ENCODE peak calls at places on chromosomes 6 and 20, in six cellular contexts. One of them, this sample, is unnamed.

GRCh38 chr6:80454197-80454596 is 347.7 kb downstream of the BCKDHB start:
- DNase-seq in kidney epithelial cell: peak; percentile 99
- DNase-seq in upper lobe of left lung: no peak
- DNase-seq in dorsolateral prefrontal cortex: no peak
- DNase-seq in brain microvascular endothelial cell: peak; percentile 95
- DNase-seq in cardiac fibroblast: peak; percentile 81
- DNase-seq in this sample: peak; percentile 94

GRCh38 chr6:21033575-21034026 is 499.3 kb downstream of the CDKAL1 start:
- DNase-seq in kidney epithelial cell: no peak
- DNase-seq in upper lobe of left lung: no peak
- DNase-seq in dorsolateral prefrontal cortex: no peak
- DNase-seq in brain microvascular endothelial cell: peak; percentile 49
- DNase-seq in cardiac fibroblast: peak; percentile 90
- DNase-seq in this sample: peak; percentile 95

GRCh38 chr20:20637998-20638397 is 74.4 kb downstream of the RALGAPA2 start:
- DNase-seq in kidney epithelial cell: no peak
- DNase-seq in upper lobe of left lung: no peak
- DNase-seq in dorsolateral prefrontal cortex: no peak
- DNase-seq in brain microvascular endothelial cell: no peak
- DNase-seq in cardiac fibroblast: no peak
- DNase-seq in this sample: no peak

GRCh38 chr6:123715243-123715863 is 78.6 kb upstream of the TRDN start:
- DNase-seq in kidney epithelial cell: no peak
- DNase-seq in upper lobe of left lung: no peak
- DNase-seq in dorsolateral prefrontal cortex: no peak
- DNase-seq in brain microvascular endothelial cell: no peak
- DNase-seq in cardiac fibroblast: peak; percentile 30
- DNase-seq in this sample: peak; percentile 63

GRCh38 chr6:116190550-116190949 is 63.3 kb downstream of the TSPYL4 start:
- DNase-seq in kidney epithelial cell: peak; percentile 35
- DNase-seq in upper lobe of left lung: no peak
- DNase-seq in dorsolateral prefrontal cortex: no peak
- DNase-seq in brain microvascular endothelial cell: peak; percentile 84
- DNase-seq in cardiac fibroblast: peak; percentile 89
- DNase-seq in this sample: peak; percentile 76

GRCh38 chr20:31987744-31988143 is 19.8 kb downstream of the XKR7 start:
- DNase-seq in kidney epithelial cell: no peak
- DNase-seq in upper lobe of left lung: no peak
- DNase-seq in dorsolateral prefrontal cortex: no peak
- DNase-seq in brain microvascular endothelial cell: peak; percentile 8
- DNase-seq in cardiac fibroblast: no peak
- DNase-seq in this sample: no peak

GRCh38 chr20:43545837-43546578 is 12.8 kb upstream of the SGK2 start:
- DNase-seq in kidney epithelial cell: no peak
- DNase-seq in upper lobe of left lung: no peak
- DNase-seq in dorsolateral prefrontal cortex: no peak
- DNase-seq in brain microvascular endothelial cell: no peak
- DNase-seq in cardiac fibroblast: no peak
- DNase-seq in this sample: no peak

GRCh38 chr6:9761220-9761619 is 653.7 kb downstream of the TFAP2A start:
- DNase-seq in kidney epithelial cell: no peak
- DNase-seq in upper lobe of left lung: no peak
- DNase-seq in dorsolateral prefrontal cortex: no peak
- DNase-seq in brain microvascular endothelial cell: no peak
- DNase-seq in cardiac fibroblast: no peak
- DNase-seq in this sample: no peak

GRCh38 chr6:152206072-152206818 is 398.8 kb downstream of the ESR1 start:
- DNase-seq in kidney epithelial cell: no peak
- DNase-seq in upper lobe of left lung: peak; percentile 56
- DNase-seq in dorsolateral prefrontal cortex: no peak
- DNase-seq in brain microvascular endothelial cell: no peak
- DNase-seq in cardiac fibroblast: peak; percentile 37
- DNase-seq in this sample: peak; percentile 24

GRCh38 chr6:85126448-85127178 is 323.3 kb upstream of the NT5E start:
- DNase-seq in kidney epithelial cell: peak; percentile 5
- DNase-seq in upper lobe of left lung: no peak
- DNase-seq in dorsolateral prefrontal cortex: peak; percentile 3
- DNase-seq in brain microvascular endothelial cell: peak; percentile 75
- DNase-seq in cardiac fibroblast: peak; percentile 65
- DNase-seq in this sample: peak; percentile 17

GRCh38 chr6:133254552-133255228 is 13.5 kb downstream of the EYA4 start:
- DNase-seq in kidney epithelial cell: no peak
- DNase-seq in upper lobe of left lung: no peak
- DNase-seq in dorsolateral prefrontal cortex: no peak
- DNase-seq in brain microvascular endothelial cell: no peak
- DNase-seq in cardiac fibroblast: peak; percentile 20
- DNase-seq in this sample: peak; percentile 65

GRCh38 chr6:32113386-32114352 is 4.5 kb upstream of the TNXB start:
- DNase-seq in kidney epithelial cell: no peak
- DNase-seq in upper lobe of left lung: peak; percentile 40
- DNase-seq in dorsolateral prefrontal cortex: no peak
- DNase-seq in brain microvascular endothelial cell: peak; percentile 91
- DNase-seq in cardiac fibroblast: peak; percentile 99
- DNase-seq in this sample: peak; percentile 99

GRCh38 chr20:63351380-63351700 is 9.8 kb downstream of the CHRNA4 start:
- DNase-seq in kidney epithelial cell: no peak
- DNase-seq in upper lobe of left lung: no peak
- DNase-seq in dorsolateral prefrontal cortex: no peak
- DNase-seq in brain microvascular endothelial cell: no peak
- DNase-seq in cardiac fibroblast: no peak
- DNase-seq in this sample: no peak

GRCh38 chr20:3819413-3820047 is 817 bp upstream of the AP5S1 start:
- DNase-seq in kidney epithelial cell: no peak
- DNase-seq in upper lobe of left lung: no peak
- DNase-seq in dorsolateral prefrontal cortex: no peak
- DNase-seq in brain microvascular endothelial cell: no peak
- DNase-seq in cardiac fibroblast: no peak
- DNase-seq in this sample: no peak

GRCh38 chr6:87182321-87182720 is 27.0 kb downstream of the ZNF292 start:
- DNase-seq in kidney epithelial cell: no peak
- DNase-seq in upper lobe of left lung: no peak
- DNase-seq in dorsolateral prefrontal cortex: no peak
- DNase-seq in brain microvascular endothelial cell: no peak
- DNase-seq in cardiac fibroblast: no peak
- DNase-seq in this sample: no peak

GRCh38 chr6:161035981-161036263 is 44.4 kb downstream of the MAP3K4 start:
- DNase-seq in kidney epithelial cell: no peak
- DNase-seq in upper lobe of left lung: no peak
- DNase-seq in dorsolateral prefrontal cortex: no peak
- DNase-seq in brain microvascular endothelial cell: no peak
- DNase-seq in cardiac fibroblast: no peak
- DNase-seq in this sample: no peak

GRCh38 chr6:30411515-30412207 is 66.7 kb downstream of the RPP21 start:
- DNase-seq in kidney epithelial cell: no peak
- DNase-seq in upper lobe of left lung: no peak
- DNase-seq in dorsolateral prefrontal cortex: peak; percentile 35
- DNase-seq in brain microvascular endothelial cell: peak; percentile 38
- DNase-seq in cardiac fibroblast: peak; percentile 54
- DNase-seq in this sample: peak; percentile 39
- TF ChIP-seq CTCF in kidney epithelial cell: peak; percentile 83
- TF ChIP-seq CTCF in upper lobe of left lung: peak; percentile 74
- TF ChIP-seq CTCF in dorsolateral prefrontal cortex: peak; percentile 59
- TF ChIP-seq CTCF in brain microvascular endothelial cell: peak; percentile 89
- TF ChIP-seq CTCF in cardiac fibroblast: peak; percentile 89
- TF ChIP-seq CTCF in this sample: peak; percentile 85

GRCh38 chr6:27547157-27548075 is 74.5 kb upstream of the ZNF184 start:
- DNase-seq in kidney epithelial cell: no peak
- DNase-seq in upper lobe of left lung: no peak
- DNase-seq in dorsolateral prefrontal cortex: no peak
- DNase-seq in brain microvascular endothelial cell: peak; percentile 89
- DNase-seq in cardiac fibroblast: peak; percentile 59
- DNase-seq in this sample: peak; percentile 68
- H3K4me3 ChIP-seq in kidney epithelial cell: peak overlapping the region; percentile 23
- H3K4me3 ChIP-seq in upper lobe of left lung: no peak overlapping the region
- H3K4me3 ChIP-seq in dorsolateral prefrontal cortex: no peak overlapping the region
- H3K4me3 ChIP-seq in brain microvascular endothelial cell: peak overlapping the region; percentile 62
- H3K4me3 ChIP-seq in cardiac fibroblast: peak overlapping the region; percentile 54
- H3K4me3 ChIP-seq in this sample: peak overlapping the region; percentile 1

DNA sequence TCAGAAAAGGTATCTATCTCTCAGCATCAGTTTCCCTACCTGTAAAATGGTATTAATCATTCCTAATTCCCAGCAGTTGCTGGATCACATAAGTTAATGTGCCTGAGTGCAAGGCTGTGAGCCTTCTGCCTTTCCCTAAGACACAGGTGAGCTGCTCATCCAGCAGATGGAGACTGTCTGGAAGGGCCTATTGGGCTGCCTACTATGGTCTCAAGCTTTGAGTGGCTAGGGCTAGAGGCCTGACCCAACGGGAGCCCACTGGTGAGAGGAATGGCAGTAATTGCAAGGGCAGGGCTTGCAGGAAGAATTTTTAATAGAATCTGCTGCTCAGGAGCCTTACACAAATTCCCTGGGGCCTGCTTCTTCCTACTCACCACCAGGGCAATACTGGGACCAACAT is 4.3 kb downstream of the KHDC1 start:
- DNase-seq in kidney epithelial cell: no peak
- DNase-seq in upper lobe of left lung: no peak
- DNase-seq in dorsolateral prefrontal cortex: no peak
- DNase-seq in brain microvascular endothelial cell: no peak
- DNase-seq in cardiac fibroblast: no peak
- DNase-seq in this sample: no peak
- TF ChIP-seq CTCF in kidney epithelial cell: no peak
- TF ChIP-seq CTCF in upper lobe of left lung: no peak
- TF ChIP-seq CTCF in dorsolateral prefrontal cortex: no peak
- TF ChIP-seq CTCF in brain microvascular endothelial cell: no peak
- TF ChIP-seq CTCF in cardiac fibroblast: no peak
- TF ChIP-seq CTCF in this sample: no peak

GRCh38 chr6:43275782-43276179 is 22.3 kb upstream of the SLC22A7 start:
- DNase-seq in kidney epithelial cell: no peak
- DNase-seq in upper lobe of left lung: peak; percentile 52
- DNase-seq in dorsolateral prefrontal cortex: no peak
- DNase-seq in brain microvascular endothelial cell: no peak
- DNase-seq in cardiac fibroblast: no peak
- DNase-seq in this sample: no peak

GRCh38 chr6:43274127-43274915 is 23.7 kb upstream of the SLC22A7 start:
- DNase-seq in kidney epithelial cell: no peak
- DNase-seq in upper lobe of left lung: no peak
- DNase-seq in dorsolateral prefrontal cortex: no peak
- DNase-seq in brain microvascular endothelial cell: no peak
- DNase-seq in cardiac fibroblast: no peak
- DNase-seq in this sample: no peak

GRCh38 chr6:43273707-43274106 is 24.4 kb upstream of the SLC22A7 start:
- DNase-seq in kidney epithelial cell: no peak
- DNase-seq in upper lobe of left lung: no peak
- DNase-seq in dorsolateral prefrontal cortex: no peak
- DNase-seq in brain microvascular endothelial cell: no peak
- DNase-seq in cardiac fibroblast: no peak
- DNase-seq in this sample: no peak

GRCh38 chr6:43276180-43277082 is 21.6 kb upstream of the SLC22A7 start:
- DNase-seq in kidney epithelial cell: no peak
- DNase-seq in upper lobe of left lung: peak; percentile 84
- DNase-seq in dorsolateral prefrontal cortex: no peak
- DNase-seq in brain microvascular endothelial cell: no peak
- DNase-seq in cardiac fibroblast: no peak
- DNase-seq in this sample: no peak

GRCh38 chr6:43274916-43275597 is 23.0 kb upstream of the SLC22A7 start:
- DNase-seq in kidney epithelial cell: no peak
- DNase-seq in upper lobe of left lung: peak; percentile 90
- DNase-seq in dorsolateral prefrontal cortex: no peak
- DNase-seq in brain microvascular endothelial cell: no peak
- DNase-seq in cardiac fibroblast: no peak
- DNase-seq in this sample: no peak
- H3K4me3 ChIP-seq in kidney epithelial cell: peak overlapping the region; percentile 17
- H3K4me3 ChIP-seq in upper lobe of left lung: peak overlapping the region; percentile 52
- H3K4me3 ChIP-seq in dorsolateral prefrontal cortex: peak overlapping the region; percentile 66
- H3K4me3 ChIP-seq in brain microvascular endothelial cell: peak overlapping the region; percentile 27
- H3K4me3 ChIP-seq in cardiac fibroblast: no peak overlapping the region
- H3K4me3 ChIP-seq in this sample: peak overlapping the region; percentile 47

GRCh38 chr6:167350731-167351655 is 26.1 kb downstream of the TTLL2 start:
- DNase-seq in kidney epithelial cell: peak; percentile 18
- DNase-seq in upper lobe of left lung: peak; percentile 93
- DNase-seq in dorsolateral prefrontal cortex: peak; percentile 73
- DNase-seq in brain microvascular endothelial cell: peak; percentile 61
- DNase-seq in cardiac fibroblast: peak; percentile 56
- DNase-seq in this sample: peak; percentile 51

GRCh38 chr6:167349816-167350215 is 24.9 kb downstream of the TTLL2 start:
- DNase-seq in kidney epithelial cell: no peak
- DNase-seq in upper lobe of left lung: no peak
- DNase-seq in dorsolateral prefrontal cortex: no peak
- DNase-seq in brain microvascular endothelial cell: no peak
- DNase-seq in cardiac fibroblast: no peak
- DNase-seq in this sample: no peak

GRCh38 chr6:167345960-167346359 is 21.1 kb downstream of the TTLL2 start:
- DNase-seq in kidney epithelial cell: no peak
- DNase-seq in upper lobe of left lung: no peak
- DNase-seq in dorsolateral prefrontal cortex: no peak
- DNase-seq in brain microvascular endothelial cell: no peak
- DNase-seq in cardiac fibroblast: no peak
- DNase-seq in this sample: no peak

GRCh38 chr6:167350322-167350721 is 25.4 kb downstream of the TTLL2 start:
- DNase-seq in kidney epithelial cell: no peak
- DNase-seq in upper lobe of left lung: no peak
- DNase-seq in dorsolateral prefrontal cortex: no peak
- DNase-seq in brain microvascular endothelial cell: no peak
- DNase-seq in cardiac fibroblast: no peak
- DNase-seq in this sample: no peak

DNA sequence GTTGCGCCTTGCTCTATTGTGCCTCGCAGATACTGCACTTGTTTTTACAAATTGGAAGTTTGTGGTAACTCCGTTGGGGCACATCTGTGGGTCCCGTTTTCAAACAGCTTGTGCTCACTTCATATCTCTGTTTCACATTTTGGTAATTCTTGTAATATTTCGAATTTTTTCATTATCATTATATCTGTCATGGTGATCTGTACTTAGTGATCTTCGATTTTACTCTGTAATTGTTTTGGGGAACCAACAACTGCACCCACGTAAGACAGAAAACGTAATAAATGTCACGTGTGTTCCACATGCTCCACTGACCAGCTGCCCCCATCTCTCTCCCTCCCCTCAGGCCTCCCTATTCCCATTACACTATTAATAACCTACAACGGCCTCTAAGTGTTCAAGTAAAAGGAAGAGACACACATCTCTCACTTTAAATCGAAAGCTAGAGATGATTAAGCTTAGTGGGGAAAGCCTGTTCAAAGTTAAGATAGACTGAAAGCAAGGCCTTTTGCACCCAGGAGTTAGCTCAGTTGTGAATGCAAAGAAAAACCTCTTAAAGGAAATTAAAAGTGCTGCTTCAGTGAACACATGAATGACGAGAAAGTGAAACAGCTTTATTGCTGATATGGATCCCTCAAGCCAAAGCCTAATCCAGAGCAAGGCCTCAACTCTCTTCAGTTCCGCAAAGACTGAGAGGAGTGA is 26.9 kb downstream of the TTLL2 start:
- DNase-seq in kidney epithelial cell: no peak
- DNase-seq in upper lobe of left lung: no peak
- DNase-seq in dorsolateral prefrontal cortex: no peak
- DNase-seq in brain microvascular endothelial cell: no peak
- DNase-seq in cardiac fibroblast: no peak
- DNase-seq in this sample: no peak
- TF ChIP-seq CTCF in kidney epithelial cell: no peak
- TF ChIP-seq CTCF in upper lobe of left lung: no peak
- TF ChIP-seq CTCF in dorsolateral prefrontal cortex: no peak
- TF ChIP-seq CTCF in brain microvascular endothelial cell: no peak
- TF ChIP-seq CTCF in cardiac fibroblast: no peak
- TF ChIP-seq CTCF in this sample: no peak